ENCODE peak calls at places on chromosomes 11 and 22, in nine cellular contexts. M is stimulated activated CD4-positive, alpha-beta T cell treated with anti-CD3 and anti-CD28 coated beads, Interleukin-15, amount 100 ng/mL, for 1 hour; A is EL; X is endothelial cell; L is activated CD4-positive, alpha-beta T cell treated with anti-CD3 and anti-CD28 coated beads for 48 hours; B is posterior cingulate gyrus; T is right lobe of liver; E is SK-N-SH; W is CD4-positive, alpha-beta T cell. R is an unnamed sample.

GRCh38 chr22:46436595-46437163 is 100.7 kb downstream of the CELSR1 start:
- DNase-seq in M (no peak), W (no peak), T (no peak), E (no peak), B (no peak), A (peak), X (no peak), L (no peak), R (no peak)

GRCh38 chr11:94706211-94706610 is 61.9 kb upstream of the AMOTL1 start:
- DNase-seq in A (peak), X (no peak), B (no peak), W (no peak), E (no peak), M (no peak), L (no peak), T (no peak), R (no peak)

GRCh38 chr11:114183041-114183511 is 113.1 kb upstream of the NNMT start:
- DNase-seq in X (no peak), B (no peak), M (peak), T (peak), E (no peak), L (peak), A (no peak), W (peak), R (peak)

GRCh38 chr22:48316245-48316875 is 1511.3 kb downstream of the BRD1 start:
- DNase-seq in E (no peak), L (no peak), X (no peak), W (peak), M (no peak), A (no peak), B (no peak), T (no peak), R (no peak)

GRCh38 chr11:72573380-72573949 is 100.8 kb downstream of the PDE2A start:
- DNase-seq in E (peak), X (peak), W (peak), A (peak), B (peak), M (no peak), L (peak), T (peak), R (no peak)

GRCh38 chr11:65500262-65501004 is 1.6 kb downstream of the MALAT1 start:
- DNase-seq in W (no peak), M (no peak), A (peak), B (no peak), T (no peak), E (no peak), X (no peak), L (peak), R (no peak)

GRCh38 chr22:44444341-44445306 is 53.4 kb downstream of the RTL6 start:
- DNase-seq in B (no peak), A (no peak), E (peak), T (no peak), L (no peak), W (no peak), M (no peak), X (no peak), R (no peak)

GRCh38 chr22:34308101-34308500 is 387.8 kb upstream of the LARGE1 start:
- DNase-seq in L (no peak), B (no peak), X (no peak), A (no peak), W (no peak), T (no peak), M (no peak), E (no peak), R (no peak)

GRCh38 chr11:120710354-120711187 is 199.0 kb downstream of the GRIK4 start:
- DNase-seq in T (no peak), A (peak), X (peak), M (no peak), B (peak), L (no peak), E (peak), W (no peak), R (no peak)

GRCh38 chr11:117861151-117862018 is 15.1 kb downstream of the FXYD6 start:
- DNase-seq in L (no peak), X (no peak), E (peak), M (no peak), A (no peak), W (no peak), T (peak), B (no peak), R (no peak)

GRCh38 chr11:14617241-14618027 is 26.2 kb upstream of the PDE3B start:
- DNase-seq in M (no peak), W (no peak), X (no peak), A (no peak), B (no peak), T (no peak), L (no peak), E (no peak), R (no peak)